ENCODE peak calls at places on chromosomes 3 and 15, in five cellular contexts. S is HCT116, A is lower lobe of right lung, K is right lobe of liver, V is heart left ventricle. C is an unnamed sample.

GRCh38 chr3:25724948-25725645 is 58.1 kb downstream of the NGLY1 start:
- DNase-seq in S (no peak), A (no peak), K (no peak), V (no peak), C (no peak)

GRCh38 chr3:94307588-94307987 is 244.7 kb downstream of the NSUN3 start:
- DNase-seq in S (no peak), A (no peak), K (no peak), V (no peak), C (no peak)

GRCh38 chr15:65730560-65731172 is 61.4 kb downstream of the DENND4A start:
- DNase-seq in S (peak), A (no peak), K (no peak), V (no peak), C (no peak)

GRCh38 chr3:124557433-124558232 is 172.6 kb upstream of the UMPS start:
- DNase-seq in S (no peak), A (no peak), K (no peak), V (no peak), C (peak)

GRCh38 chr15:50702762-50703334 is 16.3 kb upstream of the TRPM7 start:
- DNase-seq in S (no peak), A (no peak), K (no peak), V (no peak), C (no peak)

GRCh38 chr3:156449712-156450574 is 105.0 kb downstream of the SSR3 start:
- DNase-seq in S (peak), A (no peak), K (no peak), V (no peak), C (no peak)

GRCh38 chr15:39079296-39079834 is 501.5 kb upstream of the THBS1 start:
- DNase-seq in S (no peak), A (no peak), K (peak), V (no peak), C (peak)

GRCh38 chr15:40911693-40912092 is 17.4 kb downstream of the VPS18 start:
- DNase-seq in S (no peak), A (no peak), K (no peak), V (no peak), C (no peak)

GRCh38 chr3:53166781-53167291 is 5.8 kb downstream of the PRKCD start:
- DNase-seq in S (no peak), A (peak), K (peak), V (peak), C (peak)

GRCh38 chr3:141680620-141681389 is 57.3 kb upstream of the RNF7 start:
- DNase-seq in S (no peak), A (no peak), K (no peak), V (no peak), C (no peak)

GRCh38 chr3:133188996-133189395 is 150.8 kb downstream of the TMEM108 start:
- DNase-seq in S (no peak), A (no peak), K (no peak), V (no peak), C (no peak)

GRCh38 chr15:81274932-81275341 is 49.0 kb downstream of the STARD5 start:
- DNase-seq in S (peak), A (peak), K (peak), V (peak), C (peak)

GRCh38 chr3:2536575-2536974 is 437.9 kb downstream of the CNTN4 start:
- DNase-seq in S (no peak), A (no peak), K (no peak), V (no peak), C (no peak)

GRCh38 chr15:81194723-81195122 is 2.0 kb upstream of the IL16 start:
- DNase-seq in S (no peak), A (no peak), K (no peak), V (no peak), C (no peak)

GRCh38 chr15:29677871-29678431 is 144.3 kb downstream of the TJP1 start:
- DNase-seq in S (no peak), A (no peak), K (no peak), V (no peak), C (no peak)

GRCh38 chr15:76267077-76267476 is 44.2 kb downstream of the ETFA start:
- DNase-seq in S (no peak), A (no peak), K (no peak), V (no peak), C (no peak)

GRCh38 chr3:177199206-177199765 is 2.0 kb upstream of the TBL1XR1 start:
- DNase-seq in S (no peak), A (no peak), K (no peak), V (no peak), C (no peak)

GRCh38 chr3:66518644-66519043 is 17.8 kb upstream of the LRIG1 start:
- DNase-seq in S (no peak), A (no peak), K (no peak), V (no peak), C (no peak)

GRCh38 chr3:132622148-132622547 is 25.1 kb downstream of the ACKR4 start:
- DNase-seq in S (no peak), A (no peak), K (no peak), V (no peak), C (no peak)

GRCh38 chr15:59746777-59747176 is 57.7 kb upstream of the BNIP2 start:
- DNase-seq in S (no peak), A (no peak), K (no peak), V (no peak), C (no peak)

GRCh38 chr15:89139613-89140499 is 51.6 kb downstream of the ABHD2 start:
- DNase-seq in S (no peak), A (no peak), K (no peak), V (peak), C (no peak)

GRCh38 chr15:97522362-97522761 is 438.1 kb upstream of the ARRDC4 start:
- DNase-seq in S (no peak), A (no peak), K (no peak), V (peak), C (no peak)

GRCh38 chr15:48373855-48374421 is 42.7 kb downstream of the DUT start:
- DNase-seq in S (no peak), A (peak), K (no peak), V (peak), C (no peak)

GRCh38 chr15:52112203-52112750 is 298 bp downstream of the BCL2L10 start:
- DNase-seq in S (no peak), A (peak), K (peak), V (peak), C (no peak)

DNA sequence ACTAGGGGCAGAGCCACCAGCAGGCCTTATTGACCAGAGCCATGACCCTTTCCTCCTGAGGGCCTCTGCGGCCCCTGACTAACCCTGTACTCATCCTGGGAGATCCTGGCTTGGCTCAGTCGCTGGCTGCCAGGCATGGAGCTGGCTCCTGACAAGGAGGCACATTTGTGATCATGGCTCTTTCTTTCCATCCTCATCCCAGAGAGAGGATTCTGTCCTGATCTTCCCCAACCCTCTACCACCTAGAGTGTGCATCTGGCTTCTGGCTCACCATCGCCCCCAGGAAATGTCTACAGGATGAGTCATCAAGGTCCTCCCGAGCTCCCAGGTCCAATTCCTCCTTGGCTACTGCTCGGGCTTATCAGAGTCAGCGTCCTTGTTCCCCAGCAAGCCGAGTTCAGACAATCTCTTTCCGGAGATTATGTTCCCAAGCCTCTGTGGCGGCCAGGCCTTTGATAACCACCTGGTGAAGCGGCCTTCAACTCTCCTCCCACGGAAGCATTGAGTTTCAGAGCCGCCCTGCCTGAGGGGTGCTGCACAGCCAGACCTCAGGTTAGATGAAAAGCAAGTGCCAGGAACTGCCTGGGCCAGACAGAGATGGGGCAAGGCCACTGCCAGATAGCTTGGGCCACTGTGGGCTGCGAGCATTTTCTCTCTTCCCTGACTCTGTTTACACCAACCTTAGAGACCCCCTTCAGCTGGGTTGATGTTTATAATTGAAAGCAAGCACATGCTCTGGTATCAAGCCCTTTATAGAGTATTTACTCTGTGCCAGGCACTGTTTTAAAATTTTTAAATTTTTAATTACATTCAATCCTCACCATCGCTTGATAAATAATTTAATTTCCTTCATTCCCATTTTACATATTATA is 44.3 kb upstream of the MRPS22 start:
- DNase-seq in S (peak), A (no peak), K (no peak), V (no peak), C (peak)
- H3K27ac ChIP-seq in S (peak), A (no peak), K (no peak), V (no peak), C (peak)

GRCh38 chr3:59985643-59986200 is 935.9 kb upstream of the CFAP20DC start:
- DNase-seq in S (no peak), A (no peak), K (no peak), V (no peak), C (no peak)
- H3K4me3 ChIP-seq in S (no peak), A (no peak), K (no peak), V (no peak), C (no peak)

DNA sequence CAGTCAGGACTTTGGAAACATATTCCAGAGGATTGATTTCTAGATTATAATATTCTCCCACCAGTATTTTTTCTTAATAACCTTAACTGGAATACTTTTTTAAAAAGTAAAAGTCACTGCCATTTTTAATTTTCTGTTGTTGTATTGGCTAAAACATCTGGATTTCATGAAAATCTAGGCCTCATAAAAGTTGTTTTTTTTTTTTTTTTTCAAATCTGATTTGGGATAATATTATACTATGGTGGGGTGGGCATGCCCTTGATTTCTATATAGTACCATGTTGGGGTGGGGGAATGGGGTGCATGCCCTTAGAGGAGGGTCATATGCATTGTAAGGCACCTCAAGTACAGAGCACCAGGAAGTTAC is 9.1 kb downstream of the TPM1 start:
- DNase-seq in S (no peak), A (no peak), K (no peak), V (no peak), C (no peak)
- H3K27ac ChIP-seq in S (no peak), A (peak), K (peak), V (peak), C (peak)

GRCh38 chr3:54960066-54960465 is 32.2 kb upstream of the LRTM1 start:
- DNase-seq in S (no peak), A (no peak), K (no peak), V (no peak), C (no peak)

GRCh38 chr3:54960736-54961135 is 32.9 kb upstream of the LRTM1 start:
- DNase-seq in S (no peak), A (no peak), K (no peak), V (no peak), C (no peak)

GRCh38 chr3:54963621-54964020 is 35.8 kb upstream of the LRTM1 start:
- DNase-seq in S (no peak), A (no peak), K (no peak), V (no peak), C (no peak)

GRCh38 chr3:54964081-54964480 is 36.2 kb upstream of the LRTM1 start:
- DNase-seq in S (no peak), A (no peak), K (no peak), V (no peak), C (no peak)

GRCh38 chr3:54962200-54962599 is 34.3 kb upstream of the LRTM1 start:
- DNase-seq in S (no peak), A (no peak), K (no peak), V (no peak), C (no peak)
- H3K4me3 ChIP-seq in S (no peak), A (no peak), K (no peak), V (no peak), C (no peak)

GRCh38 chr3:160478338-160478737 is 28.8 kb upstream of the TRIM59 start:
- DNase-seq in S (no peak), A (no peak), K (no peak), V (no peak), C (peak)
- H3K27ac ChIP-seq in S (no peak), A (no peak), K (no peak), V (no peak), C (peak)

GRCh38 chr3:192706272-192706671 is 21.1 kb downstream of the FGF12 start:
- DNase-seq in S (no peak), A (no peak), K (no peak), V (peak), C (no peak)
- H3K4me3 ChIP-seq in S (no peak), A (no peak), K (no peak), V (no peak), C (no peak)